ENCODE peak calls at places on chromosomes 4 and X, in nine cellular contexts. Z is GM13977, U is IMR-90, N is GM20000, M is psoas muscle, A is body of pancreas, P is foreskin fibroblast, I is fibroblast of lung, O is WERI-Rb-1. E is an unnamed sample.

GRCh38 chr4:77777135-77777777 is 41.9 kb downstream of the CNOT6L start:
- DNase-seq in Z (no peak), U (peak; percentile 9), N (no peak), M (no peak), A (no peak), P (peak; percentile 37), I (peak; percentile 11), O (no peak), E (no peak)

GRCh38 chr4:123892997-123893745 is 496.6 kb downstream of the SPRY1 start:
- DNase-seq in Z (no peak), U (peak; percentile 24), N (no peak), M (no peak), A (no peak), P (peak; percentile 81), I (peak; percentile 62), O (peak; percentile 59), E (no peak)

GRCh38 chr4:173264245-173264959 is 69.8 kb downstream of the HMGB2 start:
- DNase-seq in Z (no peak), U (peak; percentile 78), N (no peak), M (peak; percentile 25), A (peak; percentile 72), P (peak; percentile 89), I (peak; percentile 85), O (no peak), E (no peak)

GRCh38 chr4:87555751-87556619 is 26.8 kb upstream of the SPARCL1 start:
- DNase-seq in Z (no peak), U (peak; percentile 58), N (no peak), M (no peak), A (no peak), P (peak; percentile 88), I (peak; percentile 96), O (no peak), E (no peak)

GRCh38 chr4:89496851-89497250 is 189.3 kb upstream of the GPRIN3 start:
- DNase-seq in Z (no peak), U (peak; percentile 38), N (no peak), M (no peak), A (no peak), P (no peak), I (no peak), O (no peak), E (no peak)

GRCh38 chrX:40153335-40154221 is 55.8 kb upstream of the BCOR start:
- DNase-seq in Z (peak; percentile 86), U (no peak), N (peak; percentile 83), M (peak; percentile 48), A (peak; percentile 60), P (peak; percentile 70), I (peak; percentile 52), O (peak; percentile 50), E (peak; percentile 59)

GRCh38 chrX:153870288-153870690 is 15.7 kb downstream of the L1CAM start:
- DNase-seq in Z (peak; percentile 18), U (no peak), N (no peak), M (no peak), A (no peak), P (no peak), I (no peak), O (no peak), E (no peak)

GRCh38 chr4:5809216-5809776 is 83.6 kb downstream of the CRMP1 start:
- DNase-seq in Z (no peak), U (peak; percentile 41), N (no peak), M (no peak), A (no peak), P (peak; percentile 22), I (no peak), O (no peak), E (no peak)

GRCh38 chr4:968221-968620 is 5.1 kb downstream of the DGKQ start:
- DNase-seq in Z (no peak), U (no peak), N (no peak), M (no peak), A (no peak), P (no peak), I (no peak), O (no peak), E (no peak)

GRCh38 chrX:69120476-69120875 is 44.8 kb downstream of the PJA1 start:
- DNase-seq in Z (no peak), U (no peak), N (no peak), M (no peak), A (no peak), P (no peak), I (no peak), O (peak; percentile 16), E (no peak)

GRCh38 chrX:41352329-41352801 is 18.4 kb downstream of the DDX3X start:
- DNase-seq in Z (no peak), U (no peak), N (no peak), M (no peak), A (no peak), P (no peak), I (no peak), O (no peak), E (no peak)

GRCh38 chrX:33138677-33139249 is 72.6 kb downstream of the DMD start:
- DNase-seq in Z (no peak), U (no peak), N (no peak), M (no peak), A (no peak), P (peak; percentile 0), I (no peak), O (no peak), E (no peak)

GRCh38 chr4:87007345-87008181 is 72.8 kb downstream of the AFF1 start:
- DNase-seq in Z (no peak), U (peak; percentile 54), N (no peak), M (peak; percentile 58), A (peak; percentile 57), P (peak; percentile 72), I (peak; percentile 59), O (peak; percentile 52), E (peak; percentile 19)

GRCh38 chr4:14827111-14827510 is 175.2 kb upstream of the CPEB2 start:
- DNase-seq in Z (no peak), U (peak; percentile 2), N (no peak), M (no peak), A (no peak), P (peak; percentile 28), I (peak; percentile 4), O (no peak), E (no peak)

GRCh38 chr4:174408841-174409552 is 113.3 kb downstream of the HPGD start:
- DNase-seq in Z (no peak), U (no peak), N (no peak), M (no peak), A (no peak), P (no peak), I (no peak), O (no peak), E (no peak)

GRCh38 chr4:169663894-169664293 is 43.5 kb downstream of the CLCN3 start:
- DNase-seq in Z (no peak), U (peak; percentile 31), N (no peak), M (no peak), A (no peak), P (no peak), I (no peak), O (no peak), E (peak; percentile 3)

GRCh38 chr4:25783943-25784342 is 78.8 kb downstream of the SEL1L3 start:
- DNase-seq in Z (no peak), U (no peak), N (no peak), M (no peak), A (no peak), P (no peak), I (no peak), O (no peak), E (no peak)
- TF ChIP-seq CTCF in Z (no peak), U (no peak), N (no peak), M (no peak), A (no peak), P (no peak), I (no peak), O (no peak), E (no peak)

GRCh38 chr4:121071640-121072037 is 696 bp downstream of the NDNF start:
- DNase-seq in Z (no peak), U (no peak), N (peak; percentile 13), M (no peak), A (no peak), P (no peak), I (no peak), O (no peak), E (no peak)

GRCh38 chr4:121069419-121069818 is 2.9 kb downstream of the NDNF start:
- DNase-seq in Z (no peak), U (no peak), N (no peak), M (no peak), A (no peak), P (peak; percentile 16), I (no peak), O (no peak), E (no peak)

GRCh38 chr4:121072080-121072835 is at the start of gene NDNF:
- DNase-seq in Z (peak; percentile 34), U (peak; percentile 6), N (peak; percentile 42), M (peak; percentile 29), A (peak; percentile 11), P (peak; percentile 72), I (peak; percentile 54), O (peak; percentile 69), E (peak; percentile 19)

GRCh38 chr4:121070274-121070673 is 2.1 kb downstream of the NDNF start:
- DNase-seq in Z (no peak), U (no peak), N (no peak), M (no peak), A (no peak), P (peak; percentile 56), I (no peak), O (peak; percentile 41), E (no peak)

DNA sequence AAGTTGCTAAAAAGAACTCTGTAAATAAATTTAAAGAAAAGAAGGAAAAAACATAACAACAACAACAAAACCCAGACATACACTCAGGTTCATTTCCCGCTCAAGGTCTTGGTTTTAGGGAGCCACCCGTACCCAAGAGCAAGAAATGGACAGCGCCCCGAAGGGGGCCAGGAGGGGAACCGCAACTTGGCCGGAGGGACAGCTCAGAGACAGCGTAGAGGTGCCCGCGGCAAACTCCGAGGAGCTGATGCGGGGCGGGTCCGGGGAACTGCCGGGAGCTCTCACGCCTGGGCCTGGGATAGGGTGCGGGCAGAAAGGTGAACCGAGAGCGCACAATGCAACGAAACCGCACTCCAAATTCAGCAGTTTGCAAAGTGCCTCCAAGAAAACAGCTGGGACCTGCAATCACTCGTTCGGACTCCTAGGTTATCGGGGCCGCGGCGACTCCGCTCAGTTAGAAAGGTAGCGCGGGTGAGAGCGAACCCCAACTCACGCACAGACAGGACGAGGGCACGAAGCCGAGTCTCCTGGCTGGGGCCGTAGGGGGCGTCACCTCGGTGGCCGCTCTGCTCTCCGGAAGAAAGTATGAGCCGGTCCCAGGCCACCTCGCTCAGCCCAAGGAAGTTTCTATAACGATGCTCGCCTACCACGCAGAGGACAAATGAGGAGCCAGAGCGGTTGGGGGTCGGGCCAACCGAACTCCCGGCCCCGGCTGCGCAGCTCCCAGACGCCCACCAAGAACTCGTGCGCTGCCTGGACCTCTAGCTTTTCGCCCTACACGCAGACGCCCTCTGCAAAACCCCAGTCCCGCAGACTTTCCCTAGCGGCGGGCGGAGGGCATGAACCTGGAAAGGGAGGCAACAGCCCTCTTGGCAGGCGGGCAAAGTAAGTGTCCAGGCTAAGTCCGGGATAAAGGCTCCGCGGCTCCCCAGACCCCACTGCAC is 1.4 kb downstream of the NDNF start:
- DNase-seq in Z (no peak), U (no peak), N (peak; percentile 16), M (peak; percentile 47), A (peak; percentile 41), P (peak; percentile 72), I (peak; percentile 43), O (peak; percentile 84), E (peak; percentile 52)
- TF ChIP-seq CTCF in Z (no peak), U (no peak), N (no peak), M (peak; percentile 24), A (peak; percentile 37), P (peak; percentile 28), I (peak; percentile 53), O (peak; percentile 64), E (peak; percentile 24)

GRCh38 chr4:176099314-176099713 is 33.7 kb downstream of the WDR17 start:
- DNase-seq in Z (no peak), U (peak; percentile 0), N (no peak), M (no peak), A (no peak), P (peak; percentile 1), I (no peak), O (no peak), E (no peak)
- TF ChIP-seq CTCF in Z (no peak), U (peak; percentile 10), N (no peak), M (no peak), A (no peak), P (peak; percentile 32), I (peak; percentile 14), O (no peak), E (no peak)

GRCh38 chrX:48976086-48976485 is 4.4 kb upstream of the KCND1 start:
- DNase-seq in Z (no peak), U (no peak), N (no peak), M (no peak), A (no peak), P (no peak), I (no peak), O (no peak), E (no peak)
- TF ChIP-seq CTCF in Z (no peak), U (no peak), N (no peak), M (no peak), A (no peak), P (no peak), I (no peak), O (no peak), E (no peak)

E was measured in Calu3.